ENCODE peak calls at places on chromosomes 6 and 20, in eight cellular contexts. W is fibroblast of lung; B is ovary; Q is A549; O is CD8-positive, alpha-beta memory T cell; V is adrenal gland; L is prostate gland; U is GM23248. K is an unnamed sample.

GRCh38 chr20:4507288-4507719 is 214.4 kb upstream of the PRND start:
- DNase-seq in W (peak; percentile 82), B (no peak), Q (peak; percentile 46), O (no peak), V (no peak), L (no peak), U (peak; percentile 86), K (no peak)

GRCh38 chr6:56222509-56222908 is 24.9 kb downstream of the COL21A1 start:
- DNase-seq in W (peak; percentile 52), B (no peak), Q (no peak), O (no peak), V (no peak), L (no peak), U (peak; percentile 69), K (no peak)

GRCh38 chr20:41151134-41151869 is 14.0 kb downstream of the PLCG1 start:
- DNase-seq in W (no peak), B (no peak), Q (no peak), O (no peak), V (no peak), L (no peak), U (no peak), K (no peak)

GRCh38 chr20:23114018-23114417 is 27.9 kb upstream of the CD93 start:
- DNase-seq in W (no peak), B (no peak), Q (no peak), O (no peak), V (peak; percentile 65), L (no peak), U (no peak), K (peak; percentile 48)

GRCh38 chr20:47464380-47465101 is 37.1 kb upstream of the NCOA3 start:
- DNase-seq in W (peak; percentile 99), B (no peak), Q (peak; percentile 99), O (no peak), V (peak; percentile 84), L (peak; percentile 94), U (peak; percentile 96), K (peak; percentile 53)

GRCh38 chr6:157060440-157060949 is 262.8 kb downstream of the TMEM242 start:
- DNase-seq in W (no peak), B (no peak), Q (no peak), O (no peak), V (no peak), L (no peak), U (peak; percentile 20), K (no peak)

GRCh38 chr6:47103931-47104330 is 61.8 kb upstream of the ADGRF1 start:
- DNase-seq in W (no peak), B (no peak), Q (peak; percentile 50), O (no peak), V (no peak), L (peak; percentile 10), U (peak; percentile 31), K (no peak)

GRCh38 chr6:165055231-165055630 is 254.2 kb downstream of the C6orf118 start:
- DNase-seq in W (no peak), B (no peak), Q (peak; percentile 4), O (no peak), V (no peak), L (no peak), U (peak; percentile 85), K (no peak)

GRCh38 chr6:7146079-7146828 is 38.5 kb downstream of the RREB1 start:
- DNase-seq in W (peak; percentile 76), B (peak; percentile 43), Q (no peak), O (no peak), V (no peak), L (peak; percentile 76), U (peak; percentile 79), K (peak; percentile 44)

GRCh38 chr6:44727651-44728630 is 340.4 kb downstream of the CDC5L start:
- DNase-seq in W (no peak), B (no peak), Q (no peak), O (no peak), V (no peak), L (peak; percentile 63), U (no peak), K (no peak)

GRCh38 chr20:44159711-44160110 is 27.3 kb downstream of the JPH2 start:
- DNase-seq in W (no peak), B (no peak), Q (no peak), O (no peak), V (no peak), L (no peak), U (no peak), K (no peak)

GRCh38 chr20:64229537-64230061 is 25.9 kb upstream of the PCMTD2 start:
- DNase-seq in W (no peak), B (no peak), Q (no peak), O (no peak), V (no peak), L (peak; percentile 71), U (no peak), K (no peak)

GRCh38 chr6:164854526-164854925 is 454.9 kb downstream of the C6orf118 start:
- DNase-seq in W (no peak), B (no peak), Q (no peak), O (no peak), V (no peak), L (no peak), U (no peak), K (no peak)

GRCh38 chr20:57093766-57094165 is 172.7 kb downstream of the BMP7 start:
- DNase-seq in W (no peak), B (no peak), Q (no peak), O (no peak), V (no peak), L (no peak), U (no peak), K (no peak)

GRCh38 chr6:31397901-31398300 is 5.5 kb upstream of the MICA start:
- DNase-seq in W (no peak), B (no peak), Q (no peak), O (no peak), V (no peak), L (no peak), U (peak; percentile 18), K (no peak)

GRCh38 chr6:48240287-48240686 is 129.3 kb upstream of the PTCHD4 start:
- DNase-seq in W (no peak), B (no peak), Q (no peak), O (no peak), V (no peak), L (no peak), U (no peak), K (no peak)

GRCh38 chr6:168609914-168610490 is 169.0 kb downstream of the SMOC2 start:
- DNase-seq in W (no peak), B (no peak), Q (no peak), O (no peak), V (no peak), L (no peak), U (no peak), K (no peak)

DNA sequence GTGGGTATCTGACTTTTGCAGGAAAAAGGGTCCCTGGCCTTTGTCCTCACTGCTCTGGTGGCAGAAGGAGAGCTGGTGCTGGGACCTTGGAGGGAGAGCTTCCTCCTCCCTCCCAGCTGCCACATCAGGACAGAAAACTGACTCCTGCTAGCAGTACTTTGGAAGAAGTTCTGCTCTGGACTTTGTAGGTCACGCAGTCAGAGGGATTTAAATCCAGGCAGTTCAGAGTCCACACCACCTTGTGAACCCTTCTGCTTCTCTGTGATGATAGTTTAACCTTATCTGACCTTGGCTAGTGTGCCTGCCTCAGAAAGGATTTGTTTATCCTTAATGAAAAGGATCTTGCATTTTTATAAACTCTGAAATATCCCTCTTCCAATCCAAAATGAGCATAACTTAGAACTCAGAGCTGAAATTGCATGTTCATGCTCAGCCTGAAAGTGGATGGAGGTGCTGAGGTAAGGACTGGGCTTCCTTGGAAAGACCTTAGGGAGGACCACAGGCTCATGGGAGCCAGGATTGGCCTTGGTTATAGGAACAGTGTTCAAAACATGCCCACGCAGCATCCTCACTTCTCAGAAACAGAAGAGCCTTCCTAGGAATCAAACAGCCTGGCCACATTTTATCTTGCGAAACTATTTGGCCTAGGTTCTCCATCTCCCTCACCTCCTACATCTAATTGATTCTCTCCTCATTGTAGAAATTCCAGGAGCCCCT is 123.9 kb upstream of the SASH1 start:
- DNase-seq in W (no peak), B (no peak), Q (no peak), O (no peak), V (no peak), L (no peak), U (no peak), K (no peak)
- H3K27ac ChIP-seq in W (no peak overlapping the region), B (no peak overlapping the region), Q (no peak overlapping the region), O (no peak overlapping the region), V (no peak overlapping the region), L (no peak overlapping the region), U (no peak overlapping the region), K (peak overlapping the region; percentile 26)

DNA sequence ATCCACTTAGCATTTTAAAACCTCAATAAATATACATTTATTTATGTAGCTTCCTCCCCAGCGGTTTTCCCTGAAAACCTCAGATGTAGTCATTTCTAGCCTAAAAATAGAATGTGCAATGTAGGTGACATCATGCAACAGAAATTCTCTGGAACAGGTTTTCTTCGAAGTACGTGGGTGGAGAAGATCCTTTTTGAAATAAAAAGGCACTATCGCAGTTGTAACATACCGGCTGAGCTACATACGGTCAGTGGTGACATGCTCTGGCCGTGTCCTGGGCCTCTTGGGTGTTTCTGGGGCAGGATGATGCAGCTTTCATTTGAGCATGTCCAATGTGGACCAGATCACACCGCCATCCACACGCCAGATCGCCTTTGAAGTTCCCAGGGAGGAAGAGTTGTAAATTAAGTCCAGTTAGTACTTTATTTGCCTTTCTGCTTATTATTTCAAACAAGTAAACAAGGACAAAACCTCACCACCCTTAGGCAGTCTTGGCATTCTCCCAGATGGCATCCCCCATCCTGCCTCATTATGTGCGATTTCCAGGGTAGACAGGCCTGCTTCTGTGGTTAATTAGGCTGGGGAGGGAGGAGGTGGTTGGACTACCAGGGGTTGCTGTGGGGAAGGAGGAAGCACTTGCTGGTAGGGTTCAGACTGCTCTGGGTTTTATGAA is 109.5 kb upstream of the CLDN20 start:
- DNase-seq in W (peak; percentile 80), B (no peak), Q (no peak), O (no peak), V (no peak), L (no peak), U (peak; percentile 93), K (no peak)
- H3K4me3 ChIP-seq in W (no peak overlapping the region), B (no peak overlapping the region), Q (no peak overlapping the region), O (no peak overlapping the region), V (no peak overlapping the region), L (no peak overlapping the region), U (peak overlapping the region; percentile 24), K (no peak overlapping the region)

DNA sequence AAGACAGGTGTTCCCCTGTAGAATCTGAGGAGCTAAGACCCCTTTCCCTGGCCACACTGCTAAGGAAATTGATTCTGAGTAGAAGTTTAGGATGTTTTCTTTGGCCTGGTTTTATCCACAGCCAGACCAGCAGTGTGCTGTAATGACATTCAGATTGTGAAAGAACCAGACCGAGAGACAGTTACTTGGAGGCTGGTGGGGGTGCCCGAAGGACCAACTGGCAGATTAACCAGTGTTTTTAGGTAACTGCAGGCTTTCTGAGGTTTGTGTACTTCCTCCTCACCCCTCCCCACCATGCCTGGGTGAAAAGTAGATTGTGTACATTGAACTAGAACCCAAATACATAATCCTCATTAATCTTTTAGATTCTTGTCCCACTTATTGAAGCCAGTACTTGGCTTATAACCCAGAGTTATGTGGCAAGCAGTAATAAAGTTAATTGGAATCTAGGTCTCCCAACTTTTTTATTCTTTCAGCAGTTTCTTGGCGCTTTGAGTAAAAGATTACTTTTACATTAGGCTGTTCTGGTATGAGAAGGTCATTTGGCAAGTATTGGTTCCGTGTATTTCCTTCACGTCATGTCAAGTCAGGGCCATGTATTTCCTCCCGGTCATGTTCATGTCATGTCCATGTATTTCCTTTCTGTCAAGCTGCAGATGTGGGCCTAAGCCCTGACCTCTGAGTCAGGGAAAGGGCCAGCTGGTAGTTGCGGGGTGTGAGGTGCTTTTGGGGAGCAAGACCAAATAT is 93.7 kb downstream of the TCP11 start:
- DNase-seq in W (peak; percentile 89), B (no peak), Q (no peak), O (no peak), V (peak; percentile 83), L (no peak), U (peak; percentile 84), K (no peak)
- H3K4me1 ChIP-seq in W (peaks cover 33% of the 10 kb centered on the region), B (peaks cover 29% of the 10 kb centered on the region), Q (no peaks in the 10 kb centered on the region), O (peaks cover 12% of the 10 kb centered on the region), V (peaks cover 62% of the 10 kb centered on the region), L (peaks cover 6% of the 10 kb centered on the region), U (peaks cover 55% of the 10 kb centered on the region), K (peaks cover 96% of the 10 kb centered on the region)

GRCh38 chr20:51510169-51510568 is 32.4 kb downstream of the NFATC2 start:
- DNase-seq in W (no peak), B (no peak), Q (no peak), O (no peak), V (no peak), L (no peak), U (no peak), K (no peak)
- H3K27ac ChIP-seq in W (no peak overlapping the region), B (no peak overlapping the region), Q (no peak overlapping the region), O (no peak overlapping the region), V (no peak overlapping the region), L (no peak overlapping the region), U (no peak overlapping the region), K (no peak overlapping the region)